ENCODE peak calls at places on chromosome 13, in four cellular contexts. X is K562, I is A549, Z is HepG2. C is an unnamed sample.

GRCh38 chr13:37602743-37603381 is 4.3 kb upstream of the POSTN start:
- DNase-seq in X (no peak), I (no peak), Z (peak), C (no peak)

GRCh38 chr13:75656590-75656989 is 20.5 kb downstream of the LMO7 start:
- DNase-seq in X (no peak), I (no peak), Z (no peak), C (no peak)

GRCh38 chr13:35388979-35389378 is 87.5 kb downstream of the MAB21L1 start:
- DNase-seq in X (no peak), I (no peak), Z (no peak), C (no peak)

GRCh38 chr13:97179501-97179900 is 42.6 kb upstream of the MBNL2 start:
- DNase-seq in X (no peak), I (no peak), Z (no peak), C (no peak)

GRCh38 chr13:107765724-107766436 is 449.5 kb downstream of the LIG4 start:
- DNase-seq in X (no peak), I (no peak), Z (no peak), C (no peak)

GRCh38 chr13:83618966-83619365 is 263.3 kb downstream of the SLITRK1 start:
- DNase-seq in X (no peak), I (no peak), Z (no peak), C (no peak)

GRCh38 chr13:112986946-112987345 is 17.9 kb downstream of the MCF2L start:
- DNase-seq in X (no peak), I (no peak), Z (no peak), C (no peak)

GRCh38 chr13:62643799-62644484 is 1228.3 kb upstream of the PCDH20 start:
- DNase-seq in X (no peak), I (no peak), Z (no peak), C (peak)

GRCh38 chr13:79456051-79456450 is 24.9 kb upstream of the NDFIP2 start:
- DNase-seq in X (no peak), I (no peak), Z (no peak), C (no peak)

GRCh38 chr13:97855570-97855970 is 97.9 kb upstream of the IPO5 start:
- DNase-seq in X (peak), I (peak), Z (peak), C (peak)

GRCh38 chr13:93305886-93306285 is 79.3 kb downstream of the GPC6 start:
- DNase-seq in X (no peak), I (no peak), Z (no peak), C (no peak)

GRCh38 chr13:111298214-111298975 is 22.0 kb upstream of the TEX29 start:
- DNase-seq in X (no peak), I (no peak), Z (no peak), C (no peak)

GRCh38 chr13:94033830-94034642 is 445.4 kb downstream of the DCT start:
- DNase-seq in X (no peak), I (no peak), Z (no peak), C (no peak)

GRCh38 chr13:101382086-101382485 is 34.2 kb downstream of the NALCN start:
- DNase-seq in X (no peak), I (no peak), Z (no peak), C (no peak)

GRCh38 chr13:67043901-67044300 is 186.2 kb downstream of the PCDH9 start:
- DNase-seq in X (no peak), I (no peak), Z (no peak), C (no peak)

GRCh38 chr13:26584713-26585112 is 27.2 kb downstream of the WASF3 start:
- DNase-seq in X (no peak), I (no peak), Z (no peak), C (no peak)

GRCh38 chr13:80979035-80979641 is 638.2 kb upstream of the SPRY2 start:
- DNase-seq in X (peak), I (peak), Z (peak), C (peak)

GRCh38 chr13:27406178-27406939 is 18.1 kb upstream of the GTF3A start:
- DNase-seq in X (peak), I (peak), Z (peak), C (no peak)

GRCh38 chr13:20528451-20528850 is 2.8 kb upstream of the CRYL1 start:
- DNase-seq in X (no peak), I (no peak), Z (no peak), C (peak)

GRCh38 chr13:68185767-68186166 is 955.6 kb upstream of the PCDH9 start:
- DNase-seq in X (no peak), I (no peak), Z (no peak), C (no peak)

GRCh38 chr13:69761581-69761980 is 346.0 kb upstream of the ATXN8OS start:
- DNase-seq in X (no peak), I (no peak), Z (no peak), C (no peak)

GRCh38 chr13:19888799-19889198 is 25.4 kb upstream of the ZMYM5 start:
- DNase-seq in X (no peak), I (no peak), Z (no peak), C (no peak)

GRCh38 chr13:109779876-109780516 is 6.4 kb downstream of the IRS2 start:
- DNase-seq in X (no peak), I (no peak), Z (no peak), C (no peak)

GRCh38 chr13:106096661-106097092 is 438.8 kb downstream of the EFNB2 start:
- DNase-seq in X (no peak), I (peak), Z (no peak), C (no peak)

GRCh38 chr13:30082391-30082790 is 225.0 kb downstream of the KATNAL1 start:
- DNase-seq in X (no peak), I (no peak), Z (no peak), C (no peak)

GRCh38 chr13:92590503-92590908 is 636.1 kb upstream of the GPC6 start:
- DNase-seq in X (no peak), I (no peak), Z (no peak), C (no peak)

GRCh38 chr13:32538234-32538620 is 368 bp downstream of the N4BP2L2 start:
- DNase-seq in X (peak), I (peak), Z (peak), C (no peak)

GRCh38 chr13:31978021-31978420 is 53.6 kb upstream of the FRY start:
- DNase-seq in X (no peak), I (no peak), Z (no peak), C (no peak)

GRCh38 chr13:98955336-98955735 is 22.5 kb downstream of the DOCK9 start:
- DNase-seq in X (no peak), I (no peak), Z (no peak), C (no peak)

GRCh38 chr13:98959299-98959698 is 18.6 kb downstream of the DOCK9 start:
- DNase-seq in X (no peak), I (no peak), Z (no peak), C (no peak)

GRCh38 chr13:98958443-98958794 is 19.4 kb downstream of the DOCK9 start:
- DNase-seq in X (no peak), I (no peak), Z (no peak), C (no peak)

GRCh38 chr13:98959775-98960325 is 18.0 kb downstream of the DOCK9 start:
- DNase-seq in X (no peak), I (no peak), Z (no peak), C (no peak)

GRCh38 chr13:98957731-98958442 is 20.0 kb downstream of the DOCK9 start:
- DNase-seq in X (no peak), I (no peak), Z (no peak), C (no peak)
- TF ChIP-seq KDM1A in X (no peak), I (no peak), Z (no peak), C (no peak)

GRCh38 chr13:46489586-46490023 is 63.4 kb upstream of the LRCH1 start:
- DNase-seq in X (no peak), I (no peak), Z (no peak), C (no peak)
- TF ChIP-seq MAX in X (no peak), I (no peak), Z (no peak), C (no peak)

GRCh38 chr13:104683789-104684188 is 1617.6 kb upstream of the SLC10A2 start:
- DNase-seq in X (no peak), I (no peak), Z (no peak), C (no peak)
- TF ChIP-seq REST in X (no peak), I (peak), Z (no peak), C (peak)

GRCh38 chr13:51838235-51838846 is 6.6 kb downstream of the TMEM272 start:
- DNase-seq in X (no peak), I (no peak), Z (no peak), C (no peak)
- TF ChIP-seq KDM1A in X (no peak), I (no peak), Z (no peak), C (no peak)

GRCh38 chr13:95754069-95754468 is 77.1 kb downstream of the DNAJC3 start:
- DNase-seq in X (no peak), I (no peak), Z (no peak), C (no peak)
- TF ChIP-seq MAX in X (no peak), I (no peak), Z (no peak), C (no peak)

C was measured in GM12878.